ENCODE peak calls at places on chromosomes 4 and X, in nine cellular contexts. B is left ventricle myocardium inferior, D is cardiac muscle cell, W is fibroblast of lung, O is IMR-90, J is suprapubic skin, L is kidney, F is uterus, Y is neural progenitor cell. Z is an unnamed sample. For H3K4me1 and H3K36me3, the result is how much of the 10 kb centered on the place peaks cover.

GRCh38 chrX:40102393-40103381 is 4.9 kb upstream of the BCOR start:
- DNase-seq in B (no peak), D (no peak), W (no peak), O (no peak), J (no peak), L (peak), F (no peak), Y (peak), Z (no peak)

GRCh38 chr4:44713125-44713524 is 13.2 kb downstream of the GNPDA2 start:
- DNase-seq in B (no peak), D (no peak), W (no peak), O (no peak), J (no peak), L (no peak), F (no peak), Y (no peak), Z (no peak)

GRCh38 chr4:152663203-152664066 is 16.4 kb downstream of the TMEM154 start:
- DNase-seq in B (no peak), D (no peak), W (no peak), O (no peak), J (no peak), L (no peak), F (no peak), Y (no peak), Z (no peak)

GRCh38 chr4:138103597-138104461 is 138.3 kb downstream of the SLC7A11 start:
- DNase-seq in B (no peak), D (no peak), W (no peak), O (no peak), J (no peak), L (no peak), F (no peak), Y (no peak), Z (no peak)

GRCh38 chrX:40005290-40006011 is 92.3 kb downstream of the BCOR start:
- DNase-seq in B (peak), D (peak), W (no peak), O (no peak), J (no peak), L (no peak), F (peak), Y (peak), Z (peak)

GRCh38 chrX:19544693-19545305 is 29.5 kb upstream of the MAP3K15 start:
- DNase-seq in B (no peak), D (peak), W (peak), O (peak), J (no peak), L (no peak), F (no peak), Y (peak), Z (peak)

GRCh38 chr4:152408514-152409327 is 127.2 kb downstream of the FBXW7 start:
- DNase-seq in B (no peak), D (peak), W (peak), O (peak), J (no peak), L (no peak), F (no peak), Y (peak), Z (no peak)

GRCh38 chr4:47876784-47877183 is 37.6 kb downstream of the NFXL1 start:
- DNase-seq in B (no peak), D (no peak), W (no peak), O (no peak), J (no peak), L (no peak), F (no peak), Y (no peak), Z (no peak)

GRCh38 chrX:83593634-83594294 is 85.7 kb downstream of the POU3F4 start:
- DNase-seq in B (no peak), D (no peak), W (no peak), O (no peak), J (no peak), L (no peak), F (no peak), Y (no peak), Z (no peak)

GRCh38 chr4:2911868-2912267 is 51.3 kb downstream of the NOP14 start:
- DNase-seq in B (no peak), D (no peak), W (no peak), O (no peak), J (no peak), L (peak), F (no peak), Y (no peak), Z (no peak)

GRCh38 chr4:7043521-7044414 is 596 bp downstream of the TADA2B start:
- DNase-seq in B (peak), D (peak), W (peak), O (peak), J (no peak), L (peak), F (peak), Y (no peak), Z (peak)

GRCh38 chr4:183988874-183989273 is 83.8 kb downstream of the STOX2 start:
- DNase-seq in B (no peak), D (no peak), W (no peak), O (no peak), J (no peak), L (no peak), F (no peak), Y (no peak), Z (no peak)

GRCh38 chr4:15373363-15373762 is 54.5 kb upstream of the C1QTNF7 start:
- DNase-seq in B (no peak), D (no peak), W (peak), O (peak), J (no peak), L (no peak), F (no peak), Y (no peak), Z (no peak)

GRCh38 chr4:42151568-42152506 is 618 bp downstream of the BEND4 start:
- DNase-seq in B (no peak), D (no peak), W (no peak), O (no peak), J (no peak), L (peak), F (no peak), Y (peak), Z (no peak)

GRCh38 chr4:41360214-41360910 is 103.6 kb downstream of the UCHL1 start:
- DNase-seq in B (peak), D (peak), W (peak), O (peak), J (peak), L (peak), F (peak), Y (peak), Z (peak)

GRCh38 chrX:1162119-1162916 is 50.1 kb downstream of the CRLF2 start:
- DNase-seq in B (no peak), D (no peak), W (no peak), O (no peak), J (no peak), L (no peak), F (no peak), Y (no peak), Z (no peak)

GRCh38 chr4:89365375-89366170 is 58.0 kb upstream of the GPRIN3 start:
- DNase-seq in B (no peak), D (no peak), W (no peak), O (no peak), J (no peak), L (no peak), F (no peak), Y (no peak), Z (no peak)

GRCh38 chr4:138088449-138089208 is 153.5 kb downstream of the SLC7A11 start:
- DNase-seq in B (no peak), D (no peak), W (no peak), O (no peak), J (no peak), L (peak), F (no peak), Y (no peak), Z (no peak)

GRCh38 chrX:130080791-130081367 is 29.4 kb downstream of the ELF4 start:
- DNase-seq in B (no peak), D (no peak), W (no peak), O (no peak), J (no peak), L (no peak), F (no peak), Y (no peak), Z (no peak)

GRCh38 chr4:6235012-6235411 is 34.6 kb upstream of the WFS1 start:
- DNase-seq in B (no peak), D (no peak), W (no peak), O (no peak), J (peak), L (no peak), F (no peak), Y (no peak), Z (no peak)

GRCh38 chr4:94298725-94299252 is 43.8 kb downstream of the HPGDS start:
- DNase-seq in B (no peak), D (no peak), W (no peak), O (no peak), J (no peak), L (no peak), F (no peak), Y (no peak), Z (no peak)

GRCh38 chr4:186726440-186727148 is 2.9 kb upstream of the FAT1 start:
- DNase-seq in B (peak), D (peak), W (peak), O (peak), J (peak), L (peak), F (peak), Y (peak), Z (peak)

GRCh38 chrX:109472939-109473713 is 8.8 kb downstream of the GUCY2F start:
- DNase-seq in B (no peak), D (peak), W (peak), O (peak), J (no peak), L (peak), F (no peak), Y (peak), Z (peak)

GRCh38 chr4:110622841-110623709 is at the start of gene PITX2:
- DNase-seq in B (peak), D (peak), W (peak), O (peak), J (peak), L (peak), F (peak), Y (peak), Z (peak)

GRCh38 chrX:71618303-71618721 is at the start of gene CXCR3:
- DNase-seq in B (peak), D (peak), W (peak), O (no peak), J (no peak), L (no peak), F (no peak), Y (no peak), Z (peak)

GRCh38 chrX:47241201-47242011 is 8.6 kb downstream of the USP11 start:
- DNase-seq in B (no peak), D (no peak), W (no peak), O (no peak), J (peak), L (peak), F (no peak), Y (no peak), Z (no peak)

GRCh38 chr4:127610488-127610887 is 22.3 kb upstream of the INTU start:
- DNase-seq in B (no peak), D (no peak), W (no peak), O (no peak), J (no peak), L (no peak), F (no peak), Y (no peak), Z (no peak)

GRCh38 chr4:176242764-176243347 is 26.2 kb downstream of the ASB5 start:
- DNase-seq in B (no peak), D (no peak), W (no peak), O (no peak), J (no peak), L (no peak), F (no peak), Y (no peak), Z (no peak)
- H3K4me1 ChIP-seq in B (under half), D (under half), W (under half), O (under half), J (under half), L (under half), F (under half), Y (under half), Z (under half)

GRCh38 chrX:24693453-24694202 is at the start of gene POLA1:
- DNase-seq in B (peak), D (peak), W (peak), O (peak), J (peak), L (peak), F (peak), Y (peak), Z (peak)
- TF ChIP-seq CTCF in B (peak), D (peak), W (peak), O (peak), J (no peak), L (peak), F (peak), Y (peak), Z (no peak)

GRCh38 chrX:13076176-13076956 is 31.9 kb upstream of the FAM9C start:
- DNase-seq in B (no peak), D (no peak), W (peak), O (peak), J (no peak), L (no peak), F (no peak), Y (no peak), Z (no peak)
- H3K36me3 ChIP-seq in B (under half), D (under half), W (under half), O (under half), J (under half), L (under half), F (under half), Y (under half), Z (under half)

GRCh38 chr4:159169903-159170302 is 67.0 kb downstream of the RAPGEF2 start:
- DNase-seq in B (no peak), D (no peak), W (no peak), O (no peak), J (no peak), L (no peak), F (no peak), Y (no peak), Z (no peak)

GRCh38 chr4:159169414-159169813 is 66.5 kb downstream of the RAPGEF2 start:
- DNase-seq in B (no peak), D (no peak), W (no peak), O (no peak), J (no peak), L (no peak), F (no peak), Y (no peak), Z (no peak)

GRCh38 chr4:159175165-159175988 is 72.5 kb downstream of the RAPGEF2 start:
- DNase-seq in B (peak), D (peak), W (peak), O (peak), J (peak), L (no peak), F (peak), Y (peak), Z (peak)

GRCh38 chr4:159174645-159175147 is 71.8 kb downstream of the RAPGEF2 start:
- DNase-seq in B (no peak), D (peak), W (no peak), O (peak), J (no peak), L (no peak), F (no peak), Y (no peak), Z (no peak)

DNA sequence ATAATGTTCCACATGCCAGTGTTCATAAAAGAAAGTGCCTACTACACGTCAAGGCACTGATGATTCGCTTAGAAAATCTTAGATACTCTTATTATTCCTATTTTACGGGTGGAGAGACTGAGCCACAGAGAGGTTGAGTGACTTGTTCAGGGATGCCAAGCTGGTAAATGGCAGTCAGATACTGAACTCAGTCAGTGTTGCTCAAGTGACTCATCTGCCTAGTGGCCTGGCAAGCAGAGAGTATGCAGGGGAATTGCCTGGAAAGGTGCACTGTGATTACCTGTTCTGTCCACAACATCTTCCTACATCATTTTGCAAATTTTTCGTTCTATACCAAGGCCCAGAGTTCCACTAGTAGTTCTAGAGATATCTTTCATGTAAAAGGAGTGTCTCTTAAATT is 68.4 kb downstream of the RAPGEF2 start:
- DNase-seq in B (no peak), D (no peak), W (peak), O (no peak), J (no peak), L (no peak), F (no peak), Y (no peak), Z (no peak)
- H3K4me1 ChIP-seq in B (half or more), D (under half), W (under half), O (under half), J (under half), L (under half), F (under half), Y (under half), Z (half or more)

GRCh38 chr4:12595986-12596385 is 888.2 kb downstream of the RAB28 start:
- DNase-seq in B (no peak), D (no peak), W (no peak), O (no peak), J (no peak), L (no peak), F (no peak), Y (no peak), Z (no peak)
- TF ChIP-seq CTCF in B (no peak), D (peak), W (no peak), O (no peak), J (no peak), L (no peak), F (no peak), Y (peak), Z (no peak)

Z was measured in heart right ventricle.